ENCODE peak calls at places on chromosomes 11 and 22, in seven cellular contexts. Q is Peyer's patch, F is RWPE2, N is endothelial cell, G is cardiac muscle cell, V is PC-3, B is heart left ventricle. H is an unnamed sample.
A peak's percentile ranks its signal among the peaks of the same experiment; 100 is the strongest.

GRCh38 chr11:69939551-69940245 is 120.5 kb upstream of the FGF3 start:
- DNase-seq in Q (no peak), F (peak; percentile 31), N (no peak), G (peak; percentile 82), V (no peak), B (peak; percentile 87), H (no peak)

GRCh38 chr11:64539239-64539638 is 51.8 kb upstream of the SLC22A12 start:
- DNase-seq in Q (no peak), F (no peak), N (no peak), G (no peak), V (no peak), B (no peak), H (no peak)

GRCh38 chr22:38706101-38706884 is 549 bp downstream of the GTPBP1 start:
- DNase-seq in Q (peak; percentile 71), F (no peak), N (peak; percentile 52), G (peak; percentile 60), V (no peak), B (peak; percentile 79), H (no peak)

GRCh38 chr11:63917685-63918523 is 940 bp upstream of the RCOR2 start:
- DNase-seq in Q (peak; percentile 60), F (no peak), N (peak; percentile 34), G (peak; percentile 89), V (peak; percentile 21), B (peak; percentile 88), H (no peak)

GRCh38 chr22:20244744-20245576 is 23.2 kb downstream of the RTN4R start:
- DNase-seq in Q (peak; percentile 71), F (no peak), N (no peak), G (no peak), V (no peak), B (no peak), H (no peak)

GRCh38 chr11:46050065-46050464 is 71.2 kb downstream of the PHF21A start:
- DNase-seq in Q (no peak), F (no peak), N (peak; percentile 4), G (peak; percentile 91), V (peak; percentile 23), B (no peak), H (no peak)

GRCh38 chr11:114307524-114308203 is 11.5 kb downstream of the NNMT start:
- DNase-seq in Q (peak; percentile 60), F (no peak), N (no peak), G (no peak), V (peak; percentile 63), B (peak; percentile 62), H (no peak)

GRCh38 chr11:63998558-63999348 is 12.5 kb downstream of the OTUB1 start:
- DNase-seq in Q (no peak), F (no peak), N (no peak), G (no peak), V (peak; percentile 23), B (no peak), H (peak; percentile 26)

GRCh38 chr22:40414306-40414705 is 43.9 kb downstream of the SGSM3 start:
- DNase-seq in Q (no peak), F (no peak), N (no peak), G (no peak), V (peak; percentile 17), B (no peak), H (no peak)

GRCh38 chr11:133778161-133778560 is 67.2 kb downstream of the SPATA19 start:
- DNase-seq in Q (no peak), F (no peak), N (no peak), G (no peak), V (no peak), B (no peak), H (no peak)

GRCh38 chr22:33210129-33210784 is 152.1 kb upstream of the SYN3 start:
- DNase-seq in Q (peak; percentile 56), F (no peak), N (peak; percentile 48), G (peak; percentile 65), V (peak; percentile 46), B (no peak), H (peak; percentile 24)

GRCh38 chr22:40853961-40854360 is 2.5 kb downstream of the ST13 start:
- DNase-seq in Q (no peak), F (no peak), N (no peak), G (no peak), V (no peak), B (no peak), H (no peak)

GRCh38 chr11:127470485-127470884 is 469.9 kb upstream of the KIRREL3 start:
- DNase-seq in Q (peak; percentile 53), F (no peak), N (peak; percentile 49), G (peak; percentile 39), V (peak; percentile 40), B (no peak), H (no peak)

GRCh38 chr22:17271711-17272451 is 52.6 kb upstream of the ADA2 start:
- DNase-seq in Q (no peak), F (peak; percentile 3), N (no peak), G (no peak), V (no peak), B (no peak), H (no peak)
- TF ChIP-seq CTCF in Q (no peak), F (no peak), N (peak; percentile 60), G (no peak), V (no peak), B (no peak), H (no peak)

DNA sequence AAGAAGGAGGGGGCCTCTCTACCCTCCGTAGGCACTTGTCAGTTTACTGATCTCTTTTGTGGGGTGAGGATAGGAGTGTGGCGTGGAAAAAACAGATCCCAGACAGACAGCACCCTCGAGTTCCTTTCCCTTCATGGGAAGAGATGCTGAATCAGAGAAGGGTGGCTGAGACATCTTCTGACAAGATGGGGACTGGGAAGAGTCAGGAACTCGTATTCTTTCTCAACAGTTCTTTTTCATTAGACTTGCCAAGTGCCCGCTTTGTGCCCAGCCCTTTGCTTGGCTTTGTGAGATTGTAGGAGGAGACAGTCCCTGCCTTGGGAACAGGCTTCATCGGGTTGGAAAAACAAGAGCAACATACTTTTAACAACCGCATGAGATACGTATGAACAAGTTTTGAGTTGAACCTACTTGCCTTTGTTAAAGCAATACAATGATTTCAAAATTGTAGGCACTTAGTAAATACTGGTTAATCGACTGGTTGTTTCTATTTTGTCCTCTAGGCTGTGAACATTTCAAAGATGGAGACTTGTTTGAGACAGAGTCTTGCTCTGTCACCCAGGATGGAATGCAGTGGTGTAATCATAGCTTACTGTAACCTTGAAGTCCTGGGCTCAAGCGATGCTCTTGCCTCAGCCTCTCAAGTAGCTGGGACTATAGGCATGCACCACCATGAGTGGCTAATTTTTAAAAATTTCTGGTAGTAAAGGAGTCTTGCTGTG is 1.1 kb downstream of the RRM1 start:
- DNase-seq in Q (no peak), F (no peak), N (no peak), G (no peak), V (peak; percentile 34), B (no peak), H (no peak)
- TF ChIP-seq CTCF in Q (no peak), F (no peak), N (no peak), G (no peak), V (no peak), B (no peak), H (no peak)

GRCh38 chr22:24516301-24516737 is 21.2 kb downstream of the UPB1 start:
- DNase-seq in Q (no peak), F (no peak), N (no peak), G (no peak), V (peak; percentile 16), B (peak; percentile 18), H (no peak)
- TF ChIP-seq CTCF in Q (no peak), F (no peak), N (no peak), G (peak; percentile 15), V (no peak), B (no peak), H (no peak)

DNA sequence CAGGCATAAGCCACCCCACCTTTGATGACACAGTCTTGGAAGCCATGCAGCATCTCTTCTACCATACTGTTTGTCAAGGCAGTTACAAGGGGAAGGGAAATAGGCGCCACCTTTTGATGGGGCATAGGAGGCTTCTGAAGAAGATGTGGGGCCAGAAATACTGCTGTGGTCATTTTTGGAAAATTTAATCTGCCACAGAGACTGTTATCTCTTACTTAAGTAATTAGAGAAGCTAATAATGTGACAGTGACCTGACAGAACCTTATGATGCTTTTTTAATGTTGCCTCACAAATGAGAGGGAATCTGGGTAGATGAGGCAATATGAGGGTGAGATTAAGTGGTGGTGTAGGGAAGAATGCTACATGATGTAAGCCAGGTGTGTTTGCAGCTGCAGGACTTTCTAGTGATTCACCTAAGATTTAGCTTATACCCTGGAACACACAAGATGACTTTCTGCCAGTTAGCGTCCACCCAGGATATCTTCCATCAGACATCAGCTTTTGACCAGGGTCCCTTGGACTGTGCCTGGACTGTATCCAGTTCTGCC is 34.3 kb upstream of the ADORA2A start:
- DNase-seq in Q (no peak), F (no peak), N (no peak), G (no peak), V (no peak), B (no peak), H (no peak)
- TF ChIP-seq CTCF in Q (no peak), F (no peak), N (no peak), G (no peak), V (no peak), B (no peak), H (no peak)

H was measured in activated B cell treated with CpG ODN at 0.5 μM for 24 hours.